ENCODE peak calls at places on chromosome 2, in seven cellular contexts. O, L, C, S, W, I and Y are unnamed samples.

GRCh38 chr2:205755923-205756322 is 73.6 kb downstream of the NRP2 start:
- DNase-seq in O (no peak), L (peak), C (no peak), S (peak), W (no peak), I (no peak), Y (peak)

GRCh38 chr2:240247868-240248820 is 107.7 kb upstream of the OTOS start:
- DNase-seq in O (no peak), L (no peak), C (no peak), S (no peak), W (peak), I (peak), Y (no peak)

GRCh38 chr2:120436885-120437603 is 91.1 kb downstream of the INHBB start:
- DNase-seq in O (peak), L (no peak), C (peak), S (peak), W (no peak), I (peak), Y (peak)

GRCh38 chr2:237431372-237431771 is 17.4 kb upstream of the COL6A3 start:
- DNase-seq in O (peak), L (no peak), C (no peak), S (peak), W (no peak), I (no peak), Y (peak)

GRCh38 chr2:36707050-36707449 is 10.5 kb downstream of the VIT start:
- DNase-seq in O (peak), L (no peak), C (no peak), S (peak), W (no peak), I (no peak), Y (peak)

GRCh38 chr2:176725873-176726645 is 456.8 kb downstream of the MTX2 start:
- DNase-seq in O (no peak), L (no peak), C (no peak), S (no peak), W (no peak), I (no peak), Y (no peak)

GRCh38 chr2:158928965-158929364 is 39.5 kb upstream of the TANC1 start:
- DNase-seq in O (no peak), L (no peak), C (no peak), S (no peak), W (no peak), I (no peak), Y (no peak)

GRCh38 chr2:168529900-168530561 is 74.0 kb downstream of the CERS6 start:
- DNase-seq in O (no peak), L (peak), C (no peak), S (peak), W (no peak), I (no peak), Y (no peak)

GRCh38 chr2:29000481-29000880 is 19.4 kb downstream of the TOGARAM2 start:
- DNase-seq in O (no peak), L (no peak), C (no peak), S (no peak), W (peak), I (no peak), Y (peak)

GRCh38 chr2:37973615-37974353 is 48.7 kb downstream of the RMDN2 start:
- DNase-seq in O (no peak), L (no peak), C (no peak), S (no peak), W (no peak), I (no peak), Y (no peak)

GRCh38 chr2:138713069-138713496 is 67.1 kb downstream of the NXPH2 start:
- DNase-seq in O (no peak), L (no peak), C (no peak), S (no peak), W (no peak), I (no peak), Y (no peak)

GRCh38 chr2:239294571-239295054 is 106.2 kb downstream of the HDAC4 start:
- DNase-seq in O (no peak), L (no peak), C (no peak), S (no peak), W (no peak), I (peak), Y (peak)

GRCh38 chr2:39094717-39095363 is 26.0 kb downstream of the SOS1 start:
- DNase-seq in O (peak), L (no peak), C (no peak), S (peak), W (no peak), I (no peak), Y (peak)

GRCh38 chr2:215522237-215522636 is 86.4 kb upstream of the FN1 start:
- DNase-seq in O (no peak), L (no peak), C (no peak), S (no peak), W (no peak), I (no peak), Y (no peak)

GRCh38 chr2:71880287-71880686 is 267.4 kb downstream of the CYP26B1 start:
- DNase-seq in O (no peak), L (no peak), C (no peak), S (no peak), W (no peak), I (no peak), Y (no peak)

GRCh38 chr2:75140288-75140687 is 59.0 kb downstream of the TACR1 start:
- DNase-seq in O (peak), L (no peak), C (no peak), S (no peak), W (no peak), I (no peak), Y (no peak)

GRCh38 chr2:231227309-231228162 is 29.1 kb downstream of the ARMC9 start:
- DNase-seq in O (peak), L (peak), C (peak), S (peak), W (no peak), I (peak), Y (peak)

GRCh38 chr2:9686061-9686460 is 55.3 kb upstream of the YWHAQ start:
- DNase-seq in O (no peak), L (no peak), C (no peak), S (no peak), W (no peak), I (no peak), Y (no peak)

GRCh38 chr2:33432871-33433270 is 43.6 kb upstream of the RASGRP3 start:
- DNase-seq in O (no peak), L (no peak), C (no peak), S (no peak), W (no peak), I (no peak), Y (no peak)

DNA sequence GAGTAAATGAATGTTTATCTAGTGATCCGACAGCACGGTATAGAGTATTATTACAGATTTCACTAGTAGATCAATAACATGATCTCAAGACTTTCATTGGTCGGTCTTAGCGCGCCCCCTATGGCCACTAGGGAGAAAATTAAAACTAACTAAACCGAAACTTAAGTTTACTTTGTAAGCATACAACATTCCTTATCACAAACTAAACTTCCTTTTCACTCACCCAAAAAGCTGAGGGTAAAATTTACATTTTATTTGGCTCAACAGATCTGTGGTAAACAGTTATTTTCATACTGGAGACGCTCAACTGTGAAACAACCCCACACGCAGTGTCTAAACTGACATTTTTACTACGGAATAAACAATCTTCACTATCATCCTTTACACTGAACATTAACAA is 215.6 kb upstream of the MAP2 start:
- DNase-seq in O (peak), L (no peak), C (no peak), S (peak), W (no peak), I (peak), Y (peak)
- TF ChIP-seq CTCF in O (peak), L (peak), C (no peak), S (peak), W (peak), I (peak), Y (peak)

DNA sequence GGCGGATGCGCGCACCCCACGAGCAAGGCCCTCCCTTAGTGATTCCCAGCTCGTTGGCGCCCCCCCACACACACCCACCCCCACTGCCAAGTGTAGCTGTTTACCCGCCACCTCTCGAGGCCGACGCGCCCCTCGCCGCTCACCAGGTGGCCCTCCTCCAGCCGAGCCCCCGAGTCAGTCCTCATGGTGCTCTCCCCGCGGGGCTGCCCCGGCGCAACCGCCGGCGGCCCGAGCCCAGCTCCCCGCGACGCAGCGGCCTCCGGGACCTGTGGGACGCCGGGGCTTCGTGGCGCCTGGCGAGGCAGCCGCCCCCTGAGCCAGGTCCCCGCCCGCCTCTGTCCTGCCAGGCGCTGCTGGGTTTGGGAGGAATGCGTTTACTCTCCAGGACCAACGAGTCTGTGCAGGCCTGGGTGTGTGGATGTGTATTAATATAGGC is at the start of gene TMEM237:
- DNase-seq in O (no peak), L (peak), C (peak), S (peak), W (peak), I (peak), Y (peak)
- TF ChIP-seq CTCF in O (no peak), L (no peak), C (no peak), S (no peak), W (no peak), I (no peak), Y (no peak)

GRCh38 chr2:100603945-100604633 is 41.3 kb downstream of the PDCL3 start:
- DNase-seq in O (peak), L (peak), C (peak), S (peak), W (no peak), I (no peak), Y (no peak)

GRCh38 chr2:100606332-100606731 is 43.5 kb downstream of the PDCL3 start:
- DNase-seq in O (no peak), L (no peak), C (no peak), S (no peak), W (no peak), I (no peak), Y (no peak)

GRCh38 chr2:100610381-100610831 is 47.6 kb downstream of the PDCL3 start:
- DNase-seq in O (peak), L (peak), C (peak), S (peak), W (peak), I (peak), Y (peak)

GRCh38 chr2:100603414-100603813 is 40.6 kb downstream of the PDCL3 start:
- DNase-seq in O (no peak), L (no peak), C (no peak), S (no peak), W (no peak), I (no peak), Y (no peak)

DNA sequence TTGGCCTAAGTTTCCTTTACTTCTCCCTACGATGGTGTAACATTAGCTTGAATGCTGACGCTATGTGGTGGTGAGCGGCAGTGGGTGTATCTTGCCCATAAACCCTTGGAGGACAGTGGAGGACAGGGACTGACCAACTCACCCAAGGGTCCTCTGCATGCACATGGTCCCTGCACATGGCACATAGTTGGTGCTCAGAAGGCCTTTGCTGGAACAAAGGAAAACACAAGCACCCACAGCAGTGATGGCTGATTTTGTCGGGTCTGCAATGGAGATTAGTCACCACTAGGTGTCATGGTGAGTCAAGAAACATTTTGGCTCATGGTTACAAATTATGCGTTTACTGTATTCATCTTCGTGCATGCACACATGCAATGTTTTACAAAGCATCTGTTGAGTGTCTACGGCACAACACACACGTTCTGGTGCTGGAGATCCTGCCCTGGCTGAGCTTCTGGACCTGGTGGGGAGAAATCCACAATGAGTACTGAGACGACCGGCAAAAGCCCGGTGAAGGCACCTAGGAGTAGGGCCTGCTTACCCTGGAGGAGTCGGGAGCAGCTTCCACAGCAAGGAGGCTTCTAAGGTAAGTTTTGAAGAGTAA is 44.0 kb downstream of the PDCL3 start:
- DNase-seq in O (peak), L (peak), C (peak), S (peak), W (no peak), I (peak), Y (peak)
- TF ChIP-seq CTCF in O (peak), L (peak), C (peak), S (peak), W (peak), I (peak), Y (peak)

DNA sequence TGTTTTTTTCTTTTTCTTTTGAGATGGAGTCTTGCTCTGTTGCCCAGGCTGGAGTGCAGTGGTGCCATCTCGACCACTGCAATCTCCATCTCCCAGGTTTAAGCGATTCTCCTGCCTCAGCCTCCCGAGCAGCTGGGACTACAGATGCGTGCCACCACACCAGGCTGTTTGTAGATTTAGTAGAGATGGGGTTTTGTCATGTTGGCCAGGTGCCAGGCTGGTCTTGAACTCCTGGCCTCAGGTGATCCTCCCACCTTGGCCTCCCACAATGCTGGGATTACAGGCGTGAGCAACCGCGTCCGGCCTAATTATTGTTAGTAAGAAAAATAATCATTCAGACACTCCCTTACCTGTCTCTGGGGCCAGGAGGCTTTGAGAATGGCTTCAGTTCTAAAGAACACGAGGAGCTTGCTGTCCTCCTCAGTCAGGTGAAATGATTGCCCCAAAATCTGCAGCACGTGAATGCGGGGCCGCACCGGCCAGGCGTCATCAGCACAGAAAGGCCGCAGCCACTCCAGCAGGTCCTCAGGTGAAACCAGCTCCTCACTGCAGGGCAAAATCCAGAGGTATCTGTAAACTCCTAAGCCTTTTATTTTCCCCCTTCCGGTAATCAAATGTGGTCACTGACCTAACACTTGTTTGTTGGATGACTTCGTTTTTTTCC is 342.6 kb downstream of the NBAS start:
- DNase-seq in O (no peak), L (no peak), C (no peak), S (no peak), W (peak), I (no peak), Y (no peak)
- TF ChIP-seq CTCF in O (no peak), L (no peak), C (no peak), S (no peak), W (no peak), I (no peak), Y (no peak)